ENCODE peak calls at places on chromosome 15, in six cellular contexts. One of them, this sample, is unnamed.

GRCh38 chr15:74314897-74315438 is 52.5 kb downstream of the CYP11A1 start:
- DNase-seq in stomach: no peak
- DNase-seq in H1: no peak
- DNase-seq in tibial nerve: no peak
- DNase-seq in ovary: no peak
- DNase-seq in A549: no peak
- DNase-seq in this sample: no peak

GRCh38 chr15:69236505-69236904 is 62.2 kb upstream of the PAQR5 start:
- DNase-seq in tibial nerve: no peak
- DNase-seq in H1: no peak
- DNase-seq in A549: no peak
- DNase-seq in ovary: no peak
- DNase-seq in stomach: no peak
- DNase-seq in this sample: no peak

GRCh38 chr15:42384597-42384996 is 25.3 kb downstream of the CAPN3 start:
- DNase-seq in H1: no peak
- DNase-seq in tibial nerve: no peak
- DNase-seq in ovary: no peak
- DNase-seq in stomach: no peak
- DNase-seq in A549: no peak
- DNase-seq in this sample: peak

GRCh38 chr15:67915374-67916050 is 75.7 kb upstream of the RNU6-1 start:
- DNase-seq in stomach: peak
- DNase-seq in tibial nerve: peak
- DNase-seq in A549: peak
- DNase-seq in ovary: peak
- DNase-seq in H1: peak
- DNase-seq in this sample: no peak

GRCh38 chr15:78599189-78599588 is 21.6 kb downstream of the CHRNA3 start:
- DNase-seq in tibial nerve: no peak
- DNase-seq in H1: no peak
- DNase-seq in stomach: no peak
- DNase-seq in A549: no peak
- DNase-seq in ovary: no peak
- DNase-seq in this sample: no peak

GRCh38 chr15:59595434-59595915 is 16.1 kb upstream of the GCNT3 start:
- DNase-seq in tibial nerve: no peak
- DNase-seq in stomach: peak
- DNase-seq in H1: no peak
- DNase-seq in A549: peak
- DNase-seq in ovary: no peak
- DNase-seq in this sample: no peak

GRCh38 chr15:32730677-32731654 is 13.2 kb downstream of the GREM1 start:
- DNase-seq in H1: peak
- DNase-seq in stomach: peak
- DNase-seq in A549: no peak
- DNase-seq in tibial nerve: no peak
- DNase-seq in ovary: no peak
- DNase-seq in this sample: no peak

GRCh38 chr15:36844453-36845094 is 255.8 kb downstream of the MEIS2 start:
- DNase-seq in ovary: no peak
- DNase-seq in A549: no peak
- DNase-seq in stomach: no peak
- DNase-seq in tibial nerve: no peak
- DNase-seq in H1: no peak
- DNase-seq in this sample: no peak

GRCh38 chr15:63601026-63601726 is 4.0 kb downstream of the FBXL22 start:
- DNase-seq in stomach: no peak
- DNase-seq in tibial nerve: no peak
- DNase-seq in ovary: peak
- DNase-seq in A549: peak
- DNase-seq in H1: peak
- DNase-seq in this sample: no peak

GRCh38 chr15:74220475-74221248 is 15.5 kb upstream of the CCDC33 start:
- DNase-seq in stomach: no peak
- DNase-seq in ovary: no peak
- DNase-seq in H1: no peak
- DNase-seq in A549: no peak
- DNase-seq in tibial nerve: no peak
- DNase-seq in this sample: no peak

GRCh38 chr15:28125673-28126651 is 26.8 kb upstream of the OCA2 start:
- DNase-seq in A549: peak
- DNase-seq in ovary: no peak
- DNase-seq in stomach: no peak
- DNase-seq in tibial nerve: peak
- DNase-seq in H1: no peak
- DNase-seq in this sample: peak

GRCh38 chr15:25244731-25245585 is 193.9 kb downstream of the UBE3A start:
- DNase-seq in H1: peak
- DNase-seq in A549: no peak
- DNase-seq in stomach: peak
- DNase-seq in ovary: peak
- DNase-seq in tibial nerve: no peak
- DNase-seq in this sample: peak

GRCh38 chr15:72179950-72180581 is 17.5 kb downstream of the GRAMD2A start:
- DNase-seq in tibial nerve: no peak
- DNase-seq in A549: no peak
- DNase-seq in H1: no peak
- DNase-seq in ovary: no peak
- DNase-seq in stomach: no peak
- DNase-seq in this sample: no peak

GRCh38 chr15:78796510-78796909 is 14.8 kb downstream of the ADAMTS7 start:
- DNase-seq in ovary: no peak
- DNase-seq in H1: no peak
- DNase-seq in tibial nerve: no peak
- DNase-seq in stomach: no peak
- DNase-seq in A549: no peak
- DNase-seq in this sample: no peak

GRCh38 chr15:98428253-98428989 is 219.9 kb upstream of the IGF1R start:
- DNase-seq in H1: peak
- DNase-seq in ovary: peak
- DNase-seq in tibial nerve: peak
- DNase-seq in stomach: peak
- DNase-seq in A549: peak
- DNase-seq in this sample: peak

GRCh38 chr15:40379853-40380252 is 2.7 kb upstream of the KNSTRN start:
- DNase-seq in A549: peak
- DNase-seq in stomach: peak
- DNase-seq in tibial nerve: peak
- DNase-seq in ovary: peak
- DNase-seq in H1: no peak
- DNase-seq in this sample: no peak

GRCh38 chr15:90184786-90185704 is 16.1 kb upstream of the SEMA4B start:
- DNase-seq in ovary: peak
- DNase-seq in A549: peak
- DNase-seq in H1: peak
- DNase-seq in stomach: peak
- DNase-seq in tibial nerve: peak
- DNase-seq in this sample: peak

GRCh38 chr15:84736375-84736774 is 12.0 kb upstream of the ZNF592 start:
- DNase-seq in stomach: no peak
- DNase-seq in ovary: no peak
- DNase-seq in tibial nerve: no peak
- DNase-seq in H1: no peak
- DNase-seq in A549: no peak
- DNase-seq in this sample: peak

GRCh38 chr15:51366911-51367310 is 25.5 kb downstream of the GLDN start:
- DNase-seq in stomach: peak
- DNase-seq in tibial nerve: peak
- DNase-seq in A549: no peak
- DNase-seq in ovary: peak
- DNase-seq in H1: no peak
- DNase-seq in this sample: no peak

GRCh38 chr15:62782100-62782791 is 260.3 kb upstream of the TPM1 start:
- DNase-seq in ovary: peak
- DNase-seq in H1: peak
- DNase-seq in stomach: peak
- DNase-seq in tibial nerve: peak
- DNase-seq in A549: peak
- DNase-seq in this sample: no peak

GRCh38 chr15:37682304-37682703 is 252.1 kb upstream of the TMCO5A start:
- DNase-seq in H1: no peak
- DNase-seq in tibial nerve: no peak
- DNase-seq in A549: no peak
- DNase-seq in ovary: no peak
- DNase-seq in stomach: no peak
- DNase-seq in this sample: no peak

GRCh38 chr15:59622289-59622688 is 10.7 kb downstream of the GCNT3 start:
- DNase-seq in A549: peak
- DNase-seq in tibial nerve: no peak
- DNase-seq in ovary: no peak
- DNase-seq in stomach: peak
- DNase-seq in H1: peak
- DNase-seq in this sample: no peak

GRCh38 chr15:76147906-76148553 is 88.2 kb downstream of the TMEM266 start:
- DNase-seq in ovary: peak
- DNase-seq in A549: peak
- DNase-seq in stomach: peak
- DNase-seq in H1: peak
- DNase-seq in tibial nerve: peak
- DNase-seq in this sample: no peak

GRCh38 chr15:82999905-83000671 is 11.4 kb downstream of the C15orf40 start:
- DNase-seq in tibial nerve: no peak
- DNase-seq in A549: peak
- DNase-seq in stomach: no peak
- DNase-seq in H1: peak
- DNase-seq in ovary: no peak
- DNase-seq in this sample: no peak

GRCh38 chr15:41858756-41859155 is 20.1 kb downstream of the PLA2G4B start:
- DNase-seq in H1: no peak
- DNase-seq in tibial nerve: no peak
- DNase-seq in A549: no peak
- DNase-seq in stomach: no peak
- DNase-seq in ovary: no peak
- DNase-seq in this sample: no peak

GRCh38 chr15:80694624-80695098 is 449 bp upstream of the ABHD17C start:
- DNase-seq in stomach: no peak
- DNase-seq in H1: peak
- DNase-seq in A549: peak
- DNase-seq in ovary: peak
- DNase-seq in tibial nerve: no peak
- DNase-seq in this sample: no peak

GRCh38 chr15:80550910-80551265 is 144.2 kb upstream of the ABHD17C start:
- DNase-seq in ovary: no peak
- DNase-seq in A549: no peak
- DNase-seq in H1: no peak
- DNase-seq in stomach: no peak
- DNase-seq in tibial nerve: no peak
- DNase-seq in this sample: no peak

GRCh38 chr15:45179221-45179985 is 8.4 kb downstream of the SHF start:
- DNase-seq in A549: peak
- DNase-seq in H1: peak
- DNase-seq in stomach: peak
- DNase-seq in ovary: no peak
- DNase-seq in tibial nerve: no peak
- DNase-seq in this sample: no peak
- TF ChIP-seq CTCF in A549: peak
- TF ChIP-seq CTCF in H1: peak
- TF ChIP-seq CTCF in stomach: no peak
- TF ChIP-seq CTCF in ovary: no peak
- TF ChIP-seq CTCF in tibial nerve: no peak
- TF ChIP-seq CTCF in this sample: no peak

DNA sequence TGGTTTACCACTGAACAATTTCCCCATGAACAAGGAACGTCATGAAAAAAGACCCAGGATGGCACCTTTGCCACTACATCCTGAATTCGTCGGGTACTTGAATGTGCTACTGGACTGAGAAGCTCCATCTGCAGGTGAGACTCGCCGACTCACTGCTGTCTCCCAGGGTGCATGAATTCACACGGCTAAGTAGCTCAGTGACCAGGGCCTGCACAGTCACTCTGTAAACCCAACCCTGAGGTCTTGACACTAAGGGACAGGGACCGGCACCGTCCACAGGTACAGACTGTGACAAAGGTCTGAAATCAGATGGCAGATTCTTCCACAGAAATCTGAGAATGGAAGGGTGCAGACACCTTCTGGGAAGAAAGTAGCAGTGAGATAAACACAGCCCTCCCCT is 187.4 kb downstream of the ADAMTS17 start:
- DNase-seq in stomach: no peak
- DNase-seq in ovary: no peak
- DNase-seq in H1: no peak
- DNase-seq in tibial nerve: no peak
- DNase-seq in A549: no peak
- DNase-seq in this sample: no peak
- TF ChIP-seq EP300 in stomach: no peak
- TF ChIP-seq EP300 in ovary: no peak
- TF ChIP-seq EP300 in H1: no peak
- TF ChIP-seq EP300 in tibial nerve: no peak
- TF ChIP-seq EP300 in A549: no peak
- TF ChIP-seq EP300 in this sample: no peak

GRCh38 chr15:57323299-57323805 is 53.0 kb upstream of the CGNL1 start:
- DNase-seq in stomach: no peak
- DNase-seq in H1: no peak
- DNase-seq in A549: no peak
- DNase-seq in tibial nerve: no peak
- DNase-seq in ovary: no peak
- DNase-seq in this sample: no peak

GRCh38 chr15:57323806-57324589 is 52.3 kb upstream of the CGNL1 start:
- DNase-seq in H1: no peak
- DNase-seq in tibial nerve: peak
- DNase-seq in stomach: no peak
- DNase-seq in ovary: peak
- DNase-seq in A549: peak
- DNase-seq in this sample: no peak

GRCh38 chr15:57326196-57326595 is 50.1 kb upstream of the CGNL1 start:
- DNase-seq in H1: no peak
- DNase-seq in tibial nerve: no peak
- DNase-seq in A549: no peak
- DNase-seq in ovary: no peak
- DNase-seq in stomach: no peak
- DNase-seq in this sample: no peak

GRCh38 chr15:57324590-57324890 is 51.8 kb upstream of the CGNL1 start:
- DNase-seq in ovary: no peak
- DNase-seq in A549: no peak
- DNase-seq in tibial nerve: no peak
- DNase-seq in stomach: no peak
- DNase-seq in H1: no peak
- DNase-seq in this sample: no peak

GRCh38 chr15:57324944-57325679 is 51.2 kb upstream of the CGNL1 start:
- DNase-seq in tibial nerve: no peak
- DNase-seq in A549: no peak
- DNase-seq in ovary: no peak
- DNase-seq in H1: no peak
- DNase-seq in stomach: no peak
- DNase-seq in this sample: no peak
- TF ChIP-seq POLR2A in tibial nerve: no peak
- TF ChIP-seq POLR2A in A549: no peak
- TF ChIP-seq POLR2A in ovary: no peak
- TF ChIP-seq POLR2A in H1: no peak
- TF ChIP-seq POLR2A in stomach: no peak
- TF ChIP-seq POLR2A in this sample: no peak

DNA sequence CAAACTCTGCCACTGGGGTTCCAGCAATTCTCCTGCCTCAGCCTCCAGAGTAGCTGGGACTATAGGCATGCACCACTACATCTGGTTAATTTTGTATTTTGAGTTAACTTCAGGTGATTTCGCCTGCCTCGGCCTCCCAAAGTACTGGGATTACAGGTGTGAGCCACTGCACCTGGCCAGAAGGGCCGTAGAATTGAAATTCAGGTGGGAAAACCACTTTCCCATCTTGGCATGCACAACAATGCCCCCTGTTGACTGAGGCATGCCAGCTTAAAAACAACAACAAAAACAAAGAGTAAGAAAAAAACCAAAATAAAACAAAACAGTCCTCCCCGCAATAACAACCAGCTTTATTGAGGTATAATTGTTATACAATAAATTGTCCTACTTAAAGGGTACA is 32.6 kb upstream of the RAB11A start:
- DNase-seq in H1: peak
- DNase-seq in A549: no peak
- DNase-seq in tibial nerve: no peak
- DNase-seq in ovary: no peak
- DNase-seq in stomach: no peak
- DNase-seq in this sample: no peak
- TF ChIP-seq CTCF in H1: peak
- TF ChIP-seq CTCF in A549: peak
- TF ChIP-seq CTCF in tibial nerve: no peak
- TF ChIP-seq CTCF in ovary: no peak
- TF ChIP-seq CTCF in stomach: no peak
- TF ChIP-seq CTCF in this sample: no peak

This sample was measured in suprapubic skin.